ENCODE peak calls at places on chromosomes 3 and 15, in four cellular contexts. A, R, B and J are unnamed samples.

GRCh38 chr3:178353292-178353814 is 182.9 kb upstream of the KCNMB2 start:
- DNase-seq in R (no peak), A (no peak), B (no peak), J (no peak)

GRCh38 chr15:67080900-67081431 is 15.6 kb downstream of the SMAD3 start:
- DNase-seq in A (no peak), R (peak), B (no peak), J (peak)

GRCh38 chr15:57767526-57767925 is 61.0 kb downstream of the POLR2M start:
- DNase-seq in R (no peak), A (no peak), B (no peak), J (no peak)

GRCh38 chr3:171321959-171322358 is 138.2 kb downstream of the TNIK start:
- DNase-seq in A (no peak), R (no peak), B (no peak), J (no peak)

GRCh38 chr3:9809615-9810356 is at the start of gene TTLL3:
- DNase-seq in B (no peak), A (no peak), R (no peak), J (peak)

GRCh38 chr3:172104471-172105072 is 65.2 kb downstream of the FNDC3B start:
- DNase-seq in B (no peak), R (peak), A (no peak), J (no peak)

GRCh38 chr3:175956964-175957363 is 1097.8 kb downstream of the NAALADL2 start:
- DNase-seq in R (no peak), A (no peak), B (no peak), J (no peak)

GRCh38 chr3:107928084-107928445 is 162.8 kb downstream of the CD47 start:
- DNase-seq in A (no peak), B (no peak), R (no peak), J (peak)

GRCh38 chr3:186653079-186653710 is 12.6 kb upstream of the HRG start:
- DNase-seq in R (no peak), A (no peak), B (no peak), J (no peak)

GRCh38 chr3:137692803-137693431 is 71.2 kb upstream of the SOX14 start:
- DNase-seq in R (peak), A (peak), B (peak), J (no peak)

GRCh38 chr3:194314669-194315068 is 36.5 kb downstream of the CPN2 start:
- DNase-seq in R (no peak), A (no peak), B (no peak), J (no peak)
- TF ChIP-seq MAX in R (no peak), A (no peak), B (no peak), J (no peak)

GRCh38 chr3:183762304-183762703 is 63.1 kb downstream of the MAP6D1 start:
- DNase-seq in R (no peak), A (no peak), B (no peak), J (no peak)

GRCh38 chr3:183766107-183766506 is 59.3 kb downstream of the MAP6D1 start:
- DNase-seq in R (no peak), A (no peak), B (no peak), J (no peak)

GRCh38 chr3:183766745-183767606 is 58.4 kb downstream of the MAP6D1 start:
- DNase-seq in B (peak), A (peak), R (peak), J (peak)

GRCh38 chr3:183768114-183768513 is 57.3 kb downstream of the MAP6D1 start:
- DNase-seq in B (no peak), A (no peak), R (no peak), J (no peak)

GRCh38 chr3:183764854-183765731 is 60.3 kb downstream of the MAP6D1 start:
- DNase-seq in R (no peak), A (no peak), B (no peak), J (peak)
- TF ChIP-seq MAFK in R (peak), A (no peak), B (no peak), J (peak)

GRCh38 chr3:8438507-8439079 is 63.0 kb upstream of the LMCD1 start:
- DNase-seq in R (no peak), A (no peak), B (no peak), J (peak)

GRCh38 chr3:8441969-8442559 is 59.6 kb upstream of the LMCD1 start:
- DNase-seq in B (peak), A (peak), R (peak), J (peak)

DNA sequence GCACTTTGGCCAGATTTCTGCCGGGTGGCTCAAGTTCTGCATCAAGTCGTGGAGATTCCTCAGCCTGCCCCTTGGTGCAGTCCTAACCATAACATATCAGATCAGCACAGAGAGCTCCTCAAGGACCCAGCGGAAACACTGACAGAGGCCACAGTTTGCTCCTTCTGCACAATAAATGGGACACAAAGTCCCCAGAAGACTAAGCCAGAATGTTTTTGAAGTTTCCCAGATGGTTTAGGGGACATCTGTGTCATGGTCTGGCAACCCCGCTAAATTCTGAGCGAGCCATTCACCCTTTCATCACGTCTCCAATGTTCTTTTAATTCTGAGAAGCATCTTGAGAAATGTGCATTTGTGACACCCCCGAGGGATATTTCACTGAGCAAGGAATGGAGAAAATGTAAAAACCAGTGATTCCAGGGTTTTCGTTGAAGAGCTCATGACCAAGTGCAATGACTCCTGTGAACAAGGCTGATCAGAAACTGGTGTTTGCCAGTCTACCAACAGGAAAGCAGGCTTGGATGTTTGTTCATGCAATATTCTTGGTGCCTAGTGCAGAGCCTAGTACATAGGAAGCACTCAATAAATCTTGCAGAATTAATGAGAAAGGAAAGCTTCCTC is 64.8 kb upstream of the LMCD1 start:
- DNase-seq in A (no peak), R (no peak), B (no peak), J (no peak)
- TF ChIP-seq MAX in A (no peak), R (no peak), B (no peak), J (no peak)

DNA sequence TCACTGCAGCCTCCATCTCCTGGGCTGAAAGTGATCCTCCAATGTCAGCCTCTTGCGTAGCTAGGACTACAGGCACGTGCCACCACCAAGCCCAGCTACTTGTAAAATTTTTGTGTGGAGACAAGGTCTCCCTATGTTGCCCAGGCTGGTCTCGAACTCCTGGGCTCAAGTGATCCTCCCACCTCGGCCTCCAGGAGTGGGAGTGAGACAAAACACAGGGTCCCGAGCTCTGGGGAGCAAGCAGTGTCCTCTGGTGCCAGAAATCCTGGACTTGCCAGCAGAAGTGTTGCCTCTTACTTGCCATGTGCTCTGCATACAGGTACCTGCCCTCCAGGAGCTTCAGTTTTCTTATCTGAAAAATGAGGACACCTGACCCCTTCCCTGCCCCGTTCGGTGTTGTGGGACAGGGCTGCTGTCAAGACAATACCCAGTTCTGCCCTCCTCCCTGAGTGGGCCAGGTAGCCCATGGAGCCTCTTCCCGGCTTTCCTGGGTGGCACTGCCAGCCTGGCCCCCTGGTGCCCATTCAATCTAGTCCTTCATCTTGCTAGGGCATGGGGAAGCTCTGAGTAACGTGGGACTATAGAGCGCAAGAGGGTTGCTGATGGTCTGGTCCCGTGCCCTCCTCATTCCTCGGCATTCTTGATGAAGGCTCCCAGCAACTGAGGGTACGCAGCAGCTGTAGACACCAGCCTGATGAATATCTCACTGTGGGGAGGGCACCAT is 164.6 kb downstream of the GOLGA6L4 start:
- DNase-seq in R (no peak), B (no peak), A (no peak), J (no peak)
- TF ChIP-seq MAFK in R (no peak), B (no peak), A (no peak), J (no peak)

DNA sequence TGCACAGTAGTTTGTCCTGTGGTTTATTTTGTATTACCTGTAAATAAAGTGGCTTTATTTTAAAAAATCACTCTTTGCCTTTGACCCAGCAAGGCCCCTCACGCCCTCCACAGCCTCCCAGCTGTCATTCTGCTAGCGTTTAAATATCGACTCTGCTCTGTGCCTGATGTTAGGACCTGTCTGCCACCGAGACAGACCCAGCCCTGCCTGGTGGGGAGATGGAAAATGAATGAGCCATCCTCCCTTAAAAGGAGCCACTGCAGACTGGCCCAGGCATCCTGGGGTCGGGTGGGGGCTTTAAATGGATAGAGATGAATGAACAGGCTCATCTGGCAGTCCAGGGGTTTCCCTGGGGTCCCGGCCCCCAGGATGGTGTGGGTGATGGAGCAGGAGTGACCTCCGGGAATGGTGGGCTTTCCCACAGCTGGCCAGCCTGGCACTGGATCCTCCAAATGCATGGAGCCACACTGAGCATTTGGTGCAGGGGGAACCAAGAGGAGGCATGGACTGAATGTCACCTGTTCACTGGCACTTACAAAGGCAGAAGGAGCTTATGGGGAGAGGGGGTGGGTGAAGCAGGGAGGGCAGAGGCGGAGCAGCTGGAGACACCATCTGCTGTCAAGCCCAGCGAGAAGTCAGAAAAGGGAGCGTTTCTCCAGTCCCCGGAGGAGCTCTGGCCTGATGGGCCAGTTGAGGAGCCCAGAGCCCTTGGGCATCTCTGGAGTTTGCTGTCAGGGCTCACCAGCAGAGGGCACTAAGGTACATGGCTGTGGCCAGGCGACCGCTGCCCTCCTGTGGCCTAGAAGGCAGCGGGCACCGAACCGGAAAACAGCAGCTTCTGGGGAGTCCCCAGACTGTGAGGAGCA is 11.9 kb downstream of the GRM2 start:
- DNase-seq in R (peak), B (peak), A (peak), J (peak)
- TF ChIP-seq MAX in R (no peak), B (no peak), A (peak), J (no peak)

DNA sequence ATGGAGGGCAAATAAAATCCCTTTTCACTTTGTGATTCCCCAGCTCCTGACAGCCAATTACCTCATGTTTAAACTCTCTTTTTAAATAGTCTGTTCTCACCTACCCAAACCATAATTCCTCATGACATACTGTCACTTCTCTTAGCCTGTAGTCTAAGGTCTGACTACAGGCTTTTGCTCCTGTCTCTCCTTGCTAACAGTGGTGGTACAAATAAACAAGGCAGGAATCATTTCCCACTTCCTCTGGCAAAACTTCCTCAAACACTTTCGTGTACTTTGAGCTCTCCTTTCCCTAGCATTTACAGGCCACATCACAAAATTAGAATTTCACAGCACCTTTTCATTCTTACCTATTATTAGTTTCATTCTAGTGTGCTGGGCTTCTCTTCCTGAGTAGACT is 51.8 kb downstream of the ATP8B4 start:
- DNase-seq in A (no peak), R (no peak), B (no peak), J (no peak)
- TF ChIP-seq MAFK in A (no peak), R (no peak), B (no peak), J (no peak)

GRCh38 chr3:182671942-182672341 is 121.4 kb upstream of the ATP11B start:
- DNase-seq in A (no peak), B (no peak), R (no peak), J (no peak)
- TF ChIP-seq MAX in A (no peak), B (no peak), R (no peak), J (no peak)

GRCh38 chr3:124760601-124761000 is 30.3 kb downstream of the UMPS start:
- DNase-seq in R (no peak), B (peak), A (no peak), J (peak)
- TF ChIP-seq MAFK in R (no peak), B (no peak), A (no peak), J (no peak)

GRCh38 chr15:87681054-87681453 is 575.5 kb downstream of the NTRK3 start:
- DNase-seq in A (no peak), R (no peak), B (no peak), J (no peak)
- TF ChIP-seq MAX in A (no peak), R (no peak), B (no peak), J (no peak)